ENCODE peak calls at places on chromosomes 2 and 18, in seven cellular contexts. U is psoas muscle, W is pancreas, F is lung, C is heart left ventricle, K is tibial nerve, X is heart right ventricle. I is an unnamed sample. For H3K9me3, the result is how much of the 10 kb centered on the place peaks cover.

GRCh38 chr2:214566457-214566856 is 155.6 kb downstream of the VWC2L start:
- DNase-seq in U (no peak), C (no peak), W (no peak), F (no peak), K (no peak), X (no peak), I (no peak)

GRCh38 chr2:224646242-224646846 is 61.2 kb upstream of the CUL3 start:
- DNase-seq in W (no peak), K (no peak), F (no peak), U (no peak), X (no peak), C (no peak), I (no peak)

GRCh38 chr2:46803911-46804670 is 111.5 kb downstream of the MCFD2 start:
- DNase-seq in W (peak), U (no peak), X (no peak), C (no peak), F (peak), K (no peak), I (no peak)

GRCh38 chr2:73292906-73293533 is 328 bp downstream of the EGR4 start:
- DNase-seq in W (no peak), K (no peak), C (no peak), F (no peak), U (no peak), X (peak), I (peak)

GRCh38 chr18:6323319-6323889 is 91.3 kb downstream of the L3MBTL4 start:
- DNase-seq in F (no peak), C (no peak), X (no peak), W (no peak), K (no peak), U (no peak), I (no peak)

GRCh38 chr2:143254108-143254507 is 124.9 kb downstream of the ARHGAP15 start:
- DNase-seq in X (no peak), K (no peak), C (no peak), U (no peak), F (no peak), W (no peak), I (peak)

GRCh38 chr2:95029898-95030341 is 4.4 kb downstream of the MAL start:
- DNase-seq in F (no peak), U (peak), X (no peak), K (no peak), C (no peak), W (no peak), I (no peak)

GRCh38 chr2:3377279-3377611 is 373 bp downstream of the EIPR1 start:
- DNase-seq in F (no peak), C (no peak), W (no peak), K (no peak), X (no peak), U (no peak), I (no peak)

GRCh38 chr2:168024459-168024858 is 222.9 kb downstream of the STK39 start:
- DNase-seq in U (no peak), F (no peak), K (no peak), C (no peak), X (no peak), W (no peak), I (no peak)

GRCh38 chr2:84885111-84885510 is 4.2 kb upstream of the TRABD2A start:
- DNase-seq in K (no peak), U (no peak), C (no peak), F (no peak), X (no peak), W (no peak), I (no peak)

GRCh38 chr2:239445771-239446524 is 45.1 kb upstream of the HDAC4 start:
- DNase-seq in X (no peak), F (peak), U (no peak), K (no peak), W (no peak), C (no peak), I (no peak)

GRCh38 chr2:175111200-175111657 is 56.8 kb downstream of the ATF2 start:
- DNase-seq in F (no peak), K (no peak), X (no peak), W (no peak), C (no peak), U (no peak), I (no peak)

GRCh38 chr18:8045890-8046289 is 478.8 kb downstream of the PTPRM start:
- DNase-seq in U (no peak), K (no peak), F (no peak), X (no peak), C (no peak), W (no peak), I (no peak)

GRCh38 chr2:7010376-7010775 is 93.2 kb downstream of the RNF144A start:
- DNase-seq in U (no peak), W (no peak), F (no peak), K (peak), X (no peak), C (no peak), I (no peak)

DNA sequence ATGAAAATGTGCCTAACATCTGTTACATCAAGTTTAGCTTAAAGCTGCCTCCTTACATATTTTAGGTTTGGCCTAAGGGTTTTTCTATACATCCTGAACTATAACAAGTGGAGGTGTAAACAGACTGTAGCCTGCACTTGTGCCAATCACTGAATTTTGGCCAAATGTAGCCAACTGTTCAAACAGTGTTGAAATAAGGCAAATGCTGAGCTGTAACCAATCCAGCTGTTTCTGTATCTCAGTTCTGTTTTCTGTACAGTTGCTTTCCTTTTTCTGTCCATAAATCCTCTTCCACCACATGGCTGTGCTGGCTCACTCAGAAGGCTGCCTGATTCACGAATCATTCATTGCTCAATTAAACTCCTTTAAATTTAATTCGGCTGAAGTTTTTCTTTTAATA is 19.2 kb upstream of the CAPN13 start:
- DNase-seq in K (no peak), X (no peak), U (no peak), W (no peak), C (no peak), F (no peak), I (no peak)
- H3K9me3 ChIP-seq in K (under half), X (under half), U (under half), W (under half), C (under half), F (under half), I (under half)

GRCh38 chr2:13686262-13686661 is 946.3 kb upstream of the LRATD1 start:
- DNase-seq in C (no peak), F (no peak), U (no peak), X (no peak), K (no peak), W (no peak), I (no peak)
- H3K9me3 ChIP-seq in C (under half), F (under half), U (under half), X (under half), K (under half), W (under half), I (under half)

DNA sequence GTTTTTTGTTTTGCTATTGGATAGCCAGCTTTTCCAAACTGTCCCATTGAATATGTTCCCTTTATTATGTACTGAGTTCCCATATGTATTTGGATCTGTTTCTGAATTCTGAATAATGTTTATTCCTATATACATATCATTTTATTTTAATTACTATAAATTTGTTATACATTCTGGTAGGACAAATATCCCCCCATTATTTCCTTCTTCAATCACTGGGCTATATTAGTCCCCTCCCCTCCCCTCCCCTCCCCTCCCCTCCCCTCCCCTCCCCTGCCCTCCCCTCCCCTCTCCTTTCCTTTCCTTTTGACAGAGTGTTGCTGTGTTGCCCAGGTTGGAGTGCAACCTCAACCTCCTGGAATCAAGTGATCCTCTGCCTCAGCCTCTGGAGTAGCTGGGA is 26.3 kb downstream of the RAB3GAP1 start:
- DNase-seq in C (no peak), K (no peak), F (no peak), X (no peak), U (no peak), W (no peak), I (no peak)
- H3K9me3 ChIP-seq in C (under half), K (under half), F (under half), X (under half), U (under half), W (under half), I (under half)

GRCh38 chr2:229206548-229206947 is 64.5 kb downstream of the PID1 start:
- DNase-seq in F (no peak), X (no peak), K (no peak), C (no peak), W (no peak), U (no peak), I (no peak)
- H3K9me3 ChIP-seq in F (under half), X (under half), K (under half), C (under half), W (under half), U (under half), I (under half)

DNA sequence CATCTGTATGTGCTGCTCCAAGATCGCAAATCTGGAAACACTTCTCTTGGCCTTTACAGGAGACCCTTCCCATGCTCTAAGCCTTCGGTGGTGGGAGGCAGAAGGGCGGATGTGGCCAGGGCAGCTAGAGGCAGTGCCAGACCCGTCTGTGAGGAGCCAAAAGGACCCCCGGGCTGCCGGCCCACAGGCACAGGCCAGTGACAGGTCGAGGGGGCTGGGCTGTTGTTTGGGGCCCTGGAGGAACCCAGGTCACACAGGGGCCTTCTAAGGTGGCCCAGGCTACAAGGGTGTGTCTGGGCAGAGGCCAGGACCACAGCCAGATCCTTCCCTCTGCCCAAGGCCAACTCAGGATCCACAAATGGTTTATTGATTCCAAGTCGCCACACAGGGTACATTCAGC is 49.4 kb downstream of the SLC66A2 start:
- DNase-seq in F (no peak), K (no peak), U (no peak), C (peak), W (peak), X (no peak), I (no peak)
- H3K9me3 ChIP-seq in F (under half), K (under half), U (under half), C (under half), W (under half), X (under half), I (under half)

GRCh38 chr2:19898592-19899329 is 3.0 kb downstream of the TTC32 start:
- DNase-seq in K (no peak), C (no peak), U (no peak), W (no peak), F (no peak), X (no peak), I (no peak)

GRCh38 chr2:19900536-19901200 is 1.1 kb downstream of the TTC32 start:
- DNase-seq in F (no peak), W (no peak), U (no peak), X (no peak), C (no peak), K (no peak), I (no peak)

GRCh38 chr2:19901201-19901457 is 654 bp downstream of the TTC32 start:
- DNase-seq in U (no peak), X (no peak), W (no peak), K (peak), C (no peak), F (no peak), I (no peak)

GRCh38 chr2:19901458-19902271 is at the start of gene TTC32:
- DNase-seq in X (peak), U (peak), C (peak), K (peak), F (peak), W (peak), I (peak)

GRCh38 chr2:19899853-19900525 is 1.8 kb downstream of the TTC32 start:
- DNase-seq in U (no peak), K (no peak), W (no peak), F (no peak), C (no peak), X (no peak), I (no peak)
- H3K9me3 ChIP-seq in U (under half), K (under half), W (under half), F (under half), C (under half), X (under half), I (under half)